ENCODE peak calls at places on chromosomes 13 and 19, in five cellular contexts. Y is DMS79; T is astrocyte of the spinal cord; Q is stimulated activated CD8-positive, alpha-beta memory T cell treated with anti-CD3 and anti-CD28 coated beads, Interleukin-15, amount 100 ng/mL, for 48 hours; F is T-helper 1 cell. W is an unnamed sample.

GRCh38 chr19:11090264-11091032 is 1.2 kb downstream of the LDLR start:
- DNase-seq in Y (peak), T (peak), Q (peak), F (peak), W (peak)

GRCh38 chr13:27101847-27102246 is 69.8 kb downstream of the USP12 start:
- DNase-seq in Y (no peak), T (no peak), Q (no peak), F (no peak), W (no peak)

GRCh38 chr19:7888145-7888825 is at the start of gene LRRC8E:
- DNase-seq in Y (peak), T (peak), Q (peak), F (no peak), W (no peak)

GRCh38 chr13:28204690-28205443 is 66.5 kb downstream of the PAN3 start:
- DNase-seq in Y (no peak), T (no peak), Q (peak), F (no peak), W (no peak)

GRCh38 chr13:90238433-90238832 is 1109.1 kb upstream of the MIR17HG start:
- DNase-seq in Y (no peak), T (peak), Q (no peak), F (no peak), W (no peak)

GRCh38 chr19:40521276-40521675 is 54.5 kb downstream of the SPTBN4 start:
- DNase-seq in Y (no peak), T (peak), Q (no peak), F (no peak), W (no peak)

GRCh38 chr19:31831421-31831820 is 482.2 kb upstream of the TSHZ3 start:
- DNase-seq in Y (no peak), T (no peak), Q (no peak), F (no peak), W (no peak)

GRCh38 chr19:57334191-57334590 is 13.9 kb downstream of the ZNF543 start:
- DNase-seq in Y (no peak), T (no peak), Q (no peak), F (no peak), W (no peak)